ENCODE peak calls at places on chromosomes 11 and 22, in nine cellular contexts. H is A549, V is heart left ventricle, R is AG04450, M is lower lobe of right lung, X is left ventricle myocardium inferior, B is body of pancreas, U is fibroblast of lung, I is left lung. Q is an unnamed sample.

GRCh38 chr11:34614334-34615113 is 6.4 kb upstream of the EHF start:
- DNase-seq in H (no peak), V (no peak), R (peak), M (no peak), X (no peak), B (no peak), U (peak), I (no peak), Q (peak)

GRCh38 chr11:117143390-117143789 is 697 bp upstream of the PAFAH1B2 start:
- DNase-seq in H (peak), V (no peak), R (no peak), M (peak), X (peak), B (peak), U (peak), I (peak), Q (no peak)

GRCh38 chr11:96301818-96302217 is 41.2 kb downstream of the MAML2 start:
- DNase-seq in H (no peak), V (no peak), R (no peak), M (no peak), X (no peak), B (no peak), U (no peak), I (no peak), Q (no peak)

GRCh38 chr11:40445391-40445790 is 1014.1 kb downstream of the LRRC4C start:
- DNase-seq in H (peak), V (no peak), R (no peak), M (no peak), X (no peak), B (no peak), U (peak), I (no peak), Q (no peak)

GRCh38 chr11:6457581-6458320 is 16.0 kb downstream of the TRIM3 start:
- DNase-seq in H (no peak), V (no peak), R (no peak), M (no peak), X (no peak), B (no peak), U (no peak), I (no peak), Q (no peak)

GRCh38 chr22:43867839-43868652 is 5.7 kb upstream of the SULT4A1 start:
- DNase-seq in H (peak), V (peak), R (peak), M (peak), X (peak), B (peak), U (peak), I (peak), Q (no peak)

GRCh38 chr11:15091620-15092019 is 18.2 kb downstream of the CALCB start:
- DNase-seq in H (no peak), V (no peak), R (no peak), M (no peak), X (no peak), B (no peak), U (no peak), I (no peak), Q (no peak)

GRCh38 chr22:46043339-46043738 is 66.4 kb upstream of the WNT7B start:
- DNase-seq in H (no peak), V (no peak), R (no peak), M (peak), X (no peak), B (no peak), U (no peak), I (peak), Q (no peak)

GRCh38 chr22:38240734-38241252 is 32.0 kb downstream of the TMEM184B start:
- DNase-seq in H (peak), V (no peak), R (peak), M (no peak), X (no peak), B (peak), U (peak), I (no peak), Q (no peak)

GRCh38 chr11:10538924-10539323 is 2.1 kb downstream of the RNF141 start:
- DNase-seq in H (no peak), V (no peak), R (no peak), M (no peak), X (no peak), B (no peak), U (no peak), I (no peak), Q (no peak)

GRCh38 chr11:128603003-128603715 is 15.8 kb upstream of the ETS1 start:
- DNase-seq in H (no peak), V (no peak), R (no peak), M (no peak), X (no peak), B (no peak), U (no peak), I (no peak), Q (no peak)

GRCh38 chr11:15967966-15968365 is 388.4 kb downstream of the SOX6 start:
- DNase-seq in H (peak), V (no peak), R (no peak), M (no peak), X (no peak), B (no peak), U (peak), I (no peak), Q (no peak)

GRCh38 chr22:20431520-20432237 is 5.9 kb downstream of the SCARF2 start:
- DNase-seq in H (no peak), V (peak), R (no peak), M (peak), X (no peak), B (no peak), U (no peak), I (peak), Q (no peak)

GRCh38 chr22:49555526-49555925 is 272.1 kb downstream of the BRD1 start:
- DNase-seq in H (no peak), V (no peak), R (no peak), M (no peak), X (no peak), B (no peak), U (no peak), I (peak), Q (no peak)

GRCh38 chr11:116925050-116925449 is 87.6 kb upstream of the APOA1 start:
- DNase-seq in H (no peak), V (no peak), R (no peak), M (no peak), X (no peak), B (no peak), U (no peak), I (no peak), Q (no peak)

GRCh38 chr11:6027501-6027900 is 3.1 kb downstream of the OR56A1 start:
- DNase-seq in H (no peak), V (no peak), R (no peak), M (no peak), X (no peak), B (no peak), U (no peak), I (no peak), Q (no peak)

GRCh38 chr11:118715245-118715807 is 35.9 kb upstream of the TREH start:
- DNase-seq in H (no peak), V (no peak), R (no peak), M (no peak), X (no peak), B (peak), U (peak), I (no peak), Q (no peak)

GRCh38 chr22:46053563-46054090 is 76.7 kb upstream of the WNT7B start:
- DNase-seq in H (no peak), V (peak), R (no peak), M (peak), X (peak), B (peak), U (peak), I (peak), Q (peak)

GRCh38 chr11:133992121-133992520 is 35.4 kb upstream of the IGSF9B start:
- DNase-seq in H (no peak), V (no peak), R (no peak), M (no peak), X (no peak), B (no peak), U (no peak), I (no peak), Q (no peak)

GRCh38 chr22:27987557-27987956 is 68.5 kb upstream of the PITPNB start:
- DNase-seq in H (no peak), V (no peak), R (peak), M (no peak), X (no peak), B (no peak), U (peak), I (peak), Q (no peak)

GRCh38 chr11:119757378-119757777 is 28.4 kb upstream of the NECTIN1 start:
- DNase-seq in H (no peak), V (no peak), R (no peak), M (no peak), X (no peak), B (no peak), U (no peak), I (no peak), Q (no peak)

GRCh38 chr11:134027671-134028070 is 41.2 kb upstream of the JAM3 start:
- DNase-seq in H (no peak), V (no peak), R (no peak), M (no peak), X (no peak), B (no peak), U (no peak), I (no peak), Q (no peak)

GRCh38 chr11:45725121-45725520 is 59.7 kb upstream of the CHST1 start:
- DNase-seq in H (no peak), V (no peak), R (no peak), M (no peak), X (no peak), B (no peak), U (no peak), I (no peak), Q (no peak)

GRCh38 chr22:32123657-32124056 is 35.4 kb downstream of the C22orf42 start:
- DNase-seq in H (peak), V (no peak), R (no peak), M (no peak), X (no peak), B (no peak), U (no peak), I (no peak), Q (no peak)

GRCh38 chr11:120462825-120463224 is 48.7 kb upstream of the GRIK4 start:
- DNase-seq in H (no peak), V (no peak), R (peak), M (no peak), X (no peak), B (no peak), U (no peak), I (no peak), Q (no peak)

GRCh38 chr11:69520186-69520585 is 38.7 kb downstream of the LINC01488 start:
- DNase-seq in H (no peak), V (no peak), R (no peak), M (peak), X (no peak), B (no peak), U (no peak), I (peak), Q (no peak)

GRCh38 chr11:17386331-17387084 is 2.0 kb downstream of the KCNJ11 start:
- DNase-seq in H (peak), V (no peak), R (no peak), M (peak), X (peak), B (peak), U (peak), I (peak), Q (peak)

GRCh38 chr11:2536440-2536989 is 91.7 kb downstream of the KCNQ1 start:
- DNase-seq in H (no peak), V (peak), R (no peak), M (no peak), X (no peak), B (peak), U (no peak), I (peak), Q (no peak)

GRCh38 chr22:44542561-44543222 is 44.7 kb upstream of the RTL6 start:
- DNase-seq in H (no peak), V (no peak), R (no peak), M (no peak), X (no peak), B (no peak), U (no peak), I (no peak), Q (no peak)

GRCh38 chr11:12272821-12273617 is 104.4 kb upstream of the PARVA start:
- DNase-seq in H (no peak), V (no peak), R (no peak), M (no peak), X (no peak), B (no peak), U (peak), I (peak), Q (no peak)

GRCh38 chr11:690738-691633 is 4.0 kb downstream of the DEAF1 start:
- DNase-seq in H (no peak), V (peak), R (no peak), M (no peak), X (no peak), B (peak), U (no peak), I (no peak), Q (no peak)
- H3K4me3 ChIP-seq in H (no peak), V (no peak), R (no peak), M (no peak), X (no peak), B (no peak), U (no peak), I (no peak), Q (no peak)

DNA sequence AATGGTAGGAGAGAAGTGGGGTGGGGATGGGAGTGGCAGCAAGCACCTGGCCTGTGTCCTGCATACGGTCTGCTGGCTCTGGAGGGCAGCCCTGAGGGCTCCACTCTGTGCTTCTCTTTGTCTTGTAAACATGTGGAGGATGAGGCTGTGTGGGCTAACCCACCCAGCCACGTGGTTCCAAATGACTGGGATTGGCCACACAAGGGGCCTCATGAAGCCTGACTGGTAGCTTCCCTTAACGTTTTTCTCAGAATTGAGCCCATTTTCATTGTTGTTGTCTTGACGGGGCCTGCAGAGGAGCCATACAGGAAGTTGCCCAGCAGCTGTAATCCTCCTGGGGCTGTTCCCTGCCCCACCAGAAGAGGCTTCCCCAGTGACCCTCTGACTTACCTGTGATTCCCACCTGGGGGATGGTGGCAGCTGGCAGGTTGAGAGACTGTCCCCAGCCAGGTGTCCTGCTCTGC is 18.0 kb downstream of the DERL3 start:
- DNase-seq in H (no peak), V (no peak), R (no peak), M (peak), X (no peak), B (no peak), U (no peak), I (no peak), Q (no peak)
- TF ChIP-seq CTCF in H (no peak), V (no peak), R (no peak), M (no peak), X (no peak), B (no peak), U (no peak), I (no peak), Q (no peak)

DNA sequence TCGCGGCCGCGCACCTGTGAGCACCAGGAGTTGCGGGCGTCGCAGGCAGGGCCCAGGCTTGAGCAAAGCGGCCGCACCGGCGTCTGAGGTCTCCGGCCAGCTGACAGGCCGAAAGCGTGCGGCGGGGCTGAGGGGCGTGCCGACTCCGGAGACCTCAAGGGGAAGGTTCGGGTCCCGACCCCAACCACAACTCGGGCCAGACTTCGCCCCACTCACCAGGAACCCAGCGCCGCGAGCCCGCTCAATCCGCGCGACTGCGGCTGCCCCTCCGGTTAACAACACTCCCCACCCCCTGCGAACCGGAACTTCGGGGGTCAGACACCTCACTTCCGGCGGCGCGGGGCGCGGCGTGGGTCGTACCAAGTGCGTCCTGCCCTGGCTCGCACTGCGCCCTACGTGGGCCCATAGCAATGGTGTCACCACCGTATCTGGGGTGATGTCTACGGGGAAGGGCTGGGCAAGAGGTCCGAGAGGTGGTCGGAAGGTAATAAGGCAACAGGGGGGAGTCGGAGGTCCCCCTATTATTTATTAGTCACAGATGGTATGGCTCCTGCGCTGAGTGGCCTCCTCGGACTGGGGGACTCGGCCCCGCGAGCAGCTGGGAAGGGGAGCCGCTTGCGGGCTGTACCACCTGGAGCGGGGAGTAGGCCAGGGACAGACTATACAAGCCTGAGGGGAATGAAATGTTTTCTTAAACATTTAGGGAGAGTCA is at the start of gene SYVN1:
- DNase-seq in H (peak), V (peak), R (peak), M (peak), X (peak), B (peak), U (peak), I (peak), Q (peak)
- H3K4me3 ChIP-seq in H (peak), V (peak), R (peak), M (peak), X (peak), B (peak), U (peak), I (peak), Q (peak)

GRCh38 chr11:1359556-1359955 is 30.2 kb upstream of the BRSK2 start:
- DNase-seq in H (no peak), V (no peak), R (no peak), M (no peak), X (no peak), B (no peak), U (no peak), I (no peak), Q (no peak)

GRCh38 chr11:1356007-1356435 is 33.7 kb upstream of the BRSK2 start:
- DNase-seq in H (no peak), V (no peak), R (no peak), M (no peak), X (no peak), B (no peak), U (no peak), I (no peak), Q (no peak)

GRCh38 chr11:1356478-1356960 is 33.2 kb upstream of the BRSK2 start:
- DNase-seq in H (no peak), V (no peak), R (no peak), M (no peak), X (no peak), B (no peak), U (no peak), I (no peak), Q (no peak)

GRCh38 chr11:1360181-1360834 is 29.4 kb upstream of the BRSK2 start:
- DNase-seq in H (no peak), V (no peak), R (no peak), M (no peak), X (no peak), B (no peak), U (no peak), I (no peak), Q (no peak)

DNA sequence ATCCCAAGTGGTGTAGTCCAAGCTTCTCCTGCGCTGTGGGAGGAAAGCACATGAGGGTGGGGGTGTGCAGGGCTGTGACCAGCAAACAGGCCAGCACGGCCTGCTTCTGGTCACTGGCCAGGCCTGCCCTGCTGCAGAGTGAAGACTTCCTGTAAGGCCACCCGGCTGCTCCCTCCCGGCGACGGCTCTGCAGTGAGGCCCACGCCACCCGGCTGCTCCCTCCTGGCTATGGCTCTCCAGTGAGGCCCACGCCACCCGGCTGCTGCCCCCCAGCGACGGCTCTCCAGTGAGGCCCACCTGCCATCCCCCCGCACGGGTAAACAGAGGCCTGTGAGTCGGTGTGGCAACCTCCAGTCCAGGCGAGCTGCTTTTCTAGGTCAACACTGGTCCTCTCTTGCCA is 31.4 kb upstream of the BRSK2 start:
- DNase-seq in H (no peak), V (no peak), R (no peak), M (no peak), X (no peak), B (no peak), U (no peak), I (no peak), Q (no peak)
- TF ChIP-seq CTCF in H (no peak), V (no peak), R (no peak), M (no peak), X (no peak), B (no peak), U (no peak), I (no peak), Q (no peak)

DNA sequence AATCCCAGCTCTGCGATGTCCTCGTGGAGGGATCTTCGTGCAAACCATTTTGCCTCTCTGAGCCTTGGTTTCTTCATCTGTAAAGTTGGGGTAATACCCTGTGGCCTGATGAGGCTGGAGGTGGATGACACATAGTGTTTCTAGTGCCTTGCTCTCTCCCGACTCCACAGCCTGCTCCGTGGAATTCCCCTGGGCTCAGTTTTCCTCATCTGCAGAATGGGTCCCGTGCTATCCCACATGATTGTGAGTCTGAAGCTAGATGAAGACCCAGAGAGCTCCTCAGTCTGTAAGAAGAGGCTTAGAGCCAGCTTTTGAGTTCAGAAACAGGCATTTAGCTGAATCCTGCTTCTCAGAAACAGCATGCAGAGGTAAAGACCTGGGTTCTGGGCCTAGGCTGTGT is 32.7 kb downstream of the DAGLA start:
- DNase-seq in H (no peak), V (no peak), R (no peak), M (no peak), X (no peak), B (no peak), U (no peak), I (no peak), Q (no peak)
- H3K4me3 ChIP-seq in H (no peak), V (no peak), R (no peak), M (no peak), X (no peak), B (no peak), U (no peak), I (no peak), Q (no peak)

GRCh38 chr22:48004936-48005335 is 1242.5 kb downstream of the TBC1D22A start:
- DNase-seq in H (no peak), V (no peak), R (no peak), M (no peak), X (no peak), B (no peak), U (no peak), I (no peak), Q (no peak)

DNA sequence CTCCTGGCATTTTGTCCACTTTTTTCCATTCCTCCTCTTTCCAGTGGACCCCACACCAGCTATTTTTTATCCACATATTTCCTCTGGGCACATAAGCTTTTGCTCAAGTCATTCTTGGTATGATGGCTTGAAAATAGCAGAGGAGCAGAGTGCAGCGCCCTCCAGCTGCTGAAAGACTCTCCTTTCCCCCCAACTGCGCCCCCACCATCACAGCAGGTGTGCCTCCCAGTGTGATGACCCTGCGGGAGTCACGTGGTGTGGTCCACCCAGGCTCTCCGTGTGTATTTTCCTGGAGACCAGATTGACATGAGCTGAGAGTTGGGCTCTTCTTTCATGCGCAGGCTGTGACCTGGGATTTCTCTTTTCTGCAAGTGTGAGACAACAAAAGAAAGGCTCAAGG is 1241.6 kb downstream of the TBC1D22A start:
- DNase-seq in H (no peak), V (no peak), R (no peak), M (no peak), X (no peak), B (no peak), U (no peak), I (no peak), Q (no peak)
- TF ChIP-seq CTCF in H (no peak), V (no peak), R (no peak), M (no peak), X (no peak), B (no peak), U (no peak), I (no peak), Q (no peak)